ENCODE peak calls at places on chromosome 5, in ten cellular contexts. One of them, this sample, is unnamed.

GRCh38 chr5:59757442-59757841 is 136.1 kb downstream of the PDE4D start:
- DNase-seq in kidney: no peak
- DNase-seq in heart left ventricle: no peak
- DNase-seq in AG04450: no peak
- DNase-seq in pancreas: no peak
- DNase-seq in CD8-positive, alpha-beta T cell: no peak
- DNase-seq in Peyer's patch: no peak
- DNase-seq in A549: peak; percentile 28
- DNase-seq in psoas muscle: no peak
- DNase-seq in neural progenitor cell: no peak
- DNase-seq in this sample: no peak

GRCh38 chr5:15611008-15611407 is 111.0 kb downstream of the FBXL7 start:
- DNase-seq in kidney: no peak
- DNase-seq in Peyer's patch: no peak
- DNase-seq in CD8-positive, alpha-beta T cell: no peak
- DNase-seq in A549: no peak
- DNase-seq in neural progenitor cell: no peak
- DNase-seq in heart left ventricle: no peak
- DNase-seq in AG04450: no peak
- DNase-seq in psoas muscle: no peak
- DNase-seq in pancreas: no peak
- DNase-seq in this sample: no peak

GRCh38 chr5:136776022-136776927 is 410.9 kb upstream of the TRPC7 start:
- DNase-seq in psoas muscle: no peak
- DNase-seq in heart left ventricle: no peak
- DNase-seq in AG04450: no peak
- DNase-seq in A549: no peak
- DNase-seq in kidney: no peak
- DNase-seq in Peyer's patch: no peak
- DNase-seq in CD8-positive, alpha-beta T cell: no peak
- DNase-seq in pancreas: no peak
- DNase-seq in neural progenitor cell: no peak
- DNase-seq in this sample: no peak

GRCh38 chr5:125310749-125311148 is 564.3 kb upstream of the ZNF608 start:
- DNase-seq in neural progenitor cell: no peak
- DNase-seq in heart left ventricle: no peak
- DNase-seq in Peyer's patch: no peak
- DNase-seq in kidney: no peak
- DNase-seq in pancreas: no peak
- DNase-seq in AG04450: no peak
- DNase-seq in psoas muscle: no peak
- DNase-seq in CD8-positive, alpha-beta T cell: no peak
- DNase-seq in A549: no peak
- DNase-seq in this sample: no peak

GRCh38 chr5:64646169-64646568 is 44.1 kb upstream of the SHISAL2B start:
- DNase-seq in heart left ventricle: no peak
- DNase-seq in psoas muscle: no peak
- DNase-seq in kidney: no peak
- DNase-seq in A549: no peak
- DNase-seq in Peyer's patch: no peak
- DNase-seq in neural progenitor cell: no peak
- DNase-seq in AG04450: no peak
- DNase-seq in pancreas: no peak
- DNase-seq in CD8-positive, alpha-beta T cell: no peak
- DNase-seq in this sample: no peak

GRCh38 chr5:127589309-127590036 is 59.4 kb upstream of the CTXN3 start:
- DNase-seq in Peyer's patch: no peak
- DNase-seq in A549: no peak
- DNase-seq in psoas muscle: no peak
- DNase-seq in heart left ventricle: no peak
- DNase-seq in kidney: no peak
- DNase-seq in pancreas: no peak
- DNase-seq in neural progenitor cell: no peak
- DNase-seq in CD8-positive, alpha-beta T cell: no peak
- DNase-seq in AG04450: no peak
- DNase-seq in this sample: no peak

GRCh38 chr5:5572010-5572982 is 149.8 kb downstream of the ICE1 start:
- DNase-seq in kidney: peak; percentile 90
- DNase-seq in pancreas: no peak
- DNase-seq in Peyer's patch: no peak
- DNase-seq in A549: no peak
- DNase-seq in neural progenitor cell: no peak
- DNase-seq in AG04450: no peak
- DNase-seq in psoas muscle: peak; percentile 69
- DNase-seq in CD8-positive, alpha-beta T cell: no peak
- DNase-seq in heart left ventricle: peak; percentile 31
- DNase-seq in this sample: no peak

GRCh38 chr5:128800377-128800776 is 164.9 kb upstream of the SLC27A6 start:
- DNase-seq in psoas muscle: no peak
- DNase-seq in AG04450: no peak
- DNase-seq in A549: no peak
- DNase-seq in neural progenitor cell: no peak
- DNase-seq in pancreas: no peak
- DNase-seq in kidney: no peak
- DNase-seq in heart left ventricle: no peak
- DNase-seq in CD8-positive, alpha-beta T cell: no peak
- DNase-seq in Peyer's patch: no peak
- DNase-seq in this sample: no peak

GRCh38 chr5:23027341-23027740 is 174.2 kb upstream of the CDH12 start:
- DNase-seq in pancreas: no peak
- DNase-seq in Peyer's patch: no peak
- DNase-seq in AG04450: no peak
- DNase-seq in kidney: no peak
- DNase-seq in heart left ventricle: peak; percentile 38
- DNase-seq in neural progenitor cell: no peak
- DNase-seq in psoas muscle: no peak
- DNase-seq in A549: no peak
- DNase-seq in CD8-positive, alpha-beta T cell: no peak
- DNase-seq in this sample: no peak

GRCh38 chr5:142181096-142181495 is 72.5 kb downstream of the NDFIP1 start:
- DNase-seq in A549: no peak
- DNase-seq in psoas muscle: no peak
- DNase-seq in pancreas: no peak
- DNase-seq in neural progenitor cell: no peak
- DNase-seq in Peyer's patch: no peak
- DNase-seq in AG04450: no peak
- DNase-seq in kidney: no peak
- DNase-seq in CD8-positive, alpha-beta T cell: no peak
- DNase-seq in heart left ventricle: no peak
- DNase-seq in this sample: no peak

GRCh38 chr5:136424835-136425694 is 59.7 kb upstream of the TRPC7 start:
- DNase-seq in pancreas: peak; percentile 76
- DNase-seq in neural progenitor cell: peak; percentile 90
- DNase-seq in psoas muscle: peak; percentile 71
- DNase-seq in A549: peak; percentile 58
- DNase-seq in CD8-positive, alpha-beta T cell: peak; percentile 20
- DNase-seq in AG04450: no peak
- DNase-seq in kidney: peak; percentile 84
- DNase-seq in heart left ventricle: peak; percentile 42
- DNase-seq in Peyer's patch: peak; percentile 22
- DNase-seq in this sample: peak; percentile 83

GRCh38 chr5:77945874-77946273 is 169.7 kb upstream of the TBCA start:
- DNase-seq in neural progenitor cell: peak; percentile 30
- DNase-seq in AG04450: no peak
- DNase-seq in kidney: no peak
- DNase-seq in A549: no peak
- DNase-seq in pancreas: no peak
- DNase-seq in CD8-positive, alpha-beta T cell: no peak
- DNase-seq in Peyer's patch: no peak
- DNase-seq in heart left ventricle: no peak
- DNase-seq in psoas muscle: no peak
- DNase-seq in this sample: no peak

GRCh38 chr5:124661317-124662141 is 84.9 kb downstream of the ZNF608 start:
- DNase-seq in psoas muscle: no peak
- DNase-seq in AG04450: peak; percentile 76
- DNase-seq in heart left ventricle: no peak
- DNase-seq in A549: peak; percentile 69
- DNase-seq in Peyer's patch: no peak
- DNase-seq in CD8-positive, alpha-beta T cell: no peak
- DNase-seq in pancreas: peak; percentile 56
- DNase-seq in kidney: no peak
- DNase-seq in neural progenitor cell: peak; percentile 88
- DNase-seq in this sample: no peak

GRCh38 chr5:159010611-159011497 is 88.9 kb downstream of the EBF1 start:
- DNase-seq in A549: no peak
- DNase-seq in heart left ventricle: peak; percentile 49
- DNase-seq in pancreas: no peak
- DNase-seq in kidney: no peak
- DNase-seq in Peyer's patch: peak; percentile 61
- DNase-seq in CD8-positive, alpha-beta T cell: no peak
- DNase-seq in AG04450: no peak
- DNase-seq in psoas muscle: no peak
- DNase-seq in neural progenitor cell: no peak
- DNase-seq in this sample: no peak

GRCh38 chr5:38825494-38825893 is 20.3 kb upstream of the OSMR start:
- DNase-seq in A549: no peak
- DNase-seq in psoas muscle: no peak
- DNase-seq in heart left ventricle: no peak
- DNase-seq in neural progenitor cell: no peak
- DNase-seq in kidney: no peak
- DNase-seq in Peyer's patch: no peak
- DNase-seq in pancreas: no peak
- DNase-seq in AG04450: no peak
- DNase-seq in CD8-positive, alpha-beta T cell: no peak
- DNase-seq in this sample: no peak

GRCh38 chr5:175842506-175842905 is 28.9 kb upstream of the CPLX2 start:
- DNase-seq in heart left ventricle: no peak
- DNase-seq in CD8-positive, alpha-beta T cell: no peak
- DNase-seq in neural progenitor cell: no peak
- DNase-seq in Peyer's patch: no peak
- DNase-seq in psoas muscle: peak; percentile 34
- DNase-seq in A549: no peak
- DNase-seq in kidney: no peak
- DNase-seq in pancreas: no peak
- DNase-seq in AG04450: no peak
- DNase-seq in this sample: no peak

DNA sequence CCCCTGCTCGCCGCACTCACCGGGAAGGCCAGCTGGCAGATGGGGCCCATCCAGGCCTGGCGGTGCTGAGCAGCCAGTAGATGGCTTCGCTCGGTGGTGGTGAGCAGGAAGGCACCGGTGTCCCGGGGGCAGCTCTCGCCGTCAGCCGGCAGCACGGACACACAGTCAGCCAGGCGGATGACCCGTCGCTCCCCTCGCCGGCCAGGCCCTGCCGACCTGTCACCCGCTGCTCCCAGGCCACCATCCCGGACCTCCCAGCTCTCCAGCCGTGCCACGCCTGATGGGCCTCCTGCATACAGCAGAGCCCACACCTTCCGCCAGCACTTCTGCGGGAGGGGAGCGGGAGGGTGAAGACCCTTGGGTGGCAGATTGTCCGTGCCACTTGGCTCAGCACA is 1.4 kb downstream of the DOK3 start:
- DNase-seq in CD8-positive, alpha-beta T cell: no peak
- DNase-seq in Peyer's patch: no peak
- DNase-seq in heart left ventricle: no peak
- DNase-seq in neural progenitor cell: no peak
- DNase-seq in pancreas: no peak
- DNase-seq in AG04450: no peak
- DNase-seq in kidney: no peak
- DNase-seq in A549: no peak
- DNase-seq in psoas muscle: no peak
- DNase-seq in this sample: no peak
- H3K4me3 ChIP-seq in CD8-positive, alpha-beta T cell: no peak overlapping the region
- H3K4me3 ChIP-seq in Peyer's patch: peak overlapping the region; percentile 57
- H3K4me3 ChIP-seq in heart left ventricle: peak overlapping the region; percentile 39
- H3K4me3 ChIP-seq in neural progenitor cell: no peak overlapping the region
- H3K4me3 ChIP-seq in pancreas: no peak overlapping the region
- H3K4me3 ChIP-seq in AG04450: no peak overlapping the region
- H3K4me3 ChIP-seq in kidney: no peak overlapping the region
- H3K4me3 ChIP-seq in A549: no peak overlapping the region
- H3K4me3 ChIP-seq in psoas muscle: peak overlapping the region; percentile 54
- H3K4me3 ChIP-seq in this sample: peak overlapping the region; percentile 5

GRCh38 chr5:79535477-79536192 is 21.7 kb upstream of the HOMER1 start:
- DNase-seq in A549: no peak
- DNase-seq in heart left ventricle: no peak
- DNase-seq in pancreas: no peak
- DNase-seq in neural progenitor cell: no peak
- DNase-seq in CD8-positive, alpha-beta T cell: no peak
- DNase-seq in psoas muscle: no peak
- DNase-seq in Peyer's patch: no peak
- DNase-seq in AG04450: no peak
- DNase-seq in kidney: no peak
- DNase-seq in this sample: no peak
- TF ChIP-seq CTCF in A549: no peak
- TF ChIP-seq CTCF in heart left ventricle: peak; percentile 6
- TF ChIP-seq CTCF in pancreas: no peak
- TF ChIP-seq CTCF in neural progenitor cell: no peak
- TF ChIP-seq CTCF in CD8-positive, alpha-beta T cell: peak; percentile 28
- TF ChIP-seq CTCF in psoas muscle: peak; percentile 13
- TF ChIP-seq CTCF in Peyer's patch: no peak
- TF ChIP-seq CTCF in AG04450: peak; percentile 16
- TF ChIP-seq CTCF in kidney: peak; percentile 12
- TF ChIP-seq CTCF in this sample: no peak

GRCh38 chr5:151031554-151031953 is 11.2 kb downstream of the GPX3 start:
- DNase-seq in pancreas: no peak
- DNase-seq in CD8-positive, alpha-beta T cell: no peak
- DNase-seq in A549: no peak
- DNase-seq in Peyer's patch: no peak
- DNase-seq in heart left ventricle: no peak
- DNase-seq in kidney: no peak
- DNase-seq in psoas muscle: no peak
- DNase-seq in AG04450: no peak
- DNase-seq in neural progenitor cell: no peak
- DNase-seq in this sample: peak; percentile 38
- H3K27ac ChIP-seq in pancreas: no peak overlapping the region
- H3K27ac ChIP-seq in CD8-positive, alpha-beta T cell: no peak overlapping the region
- H3K27ac ChIP-seq in A549: no peak overlapping the region
- H3K27ac ChIP-seq in Peyer's patch: no peak overlapping the region
- H3K27ac ChIP-seq in heart left ventricle: no peak overlapping the region
- H3K27ac ChIP-seq in kidney: no peak overlapping the region
- H3K27ac ChIP-seq in psoas muscle: peak overlapping the region; percentile 89
- H3K27ac ChIP-seq in AG04450: no peak overlapping the region
- H3K27ac ChIP-seq in neural progenitor cell: no peak overlapping the region
- H3K27ac ChIP-seq in this sample: no peak overlapping the region

GRCh38 chr5:179697108-179697507 is 1.7 kb upstream of the CANX start:
- DNase-seq in neural progenitor cell: no peak
- DNase-seq in AG04450: no peak
- DNase-seq in kidney: no peak
- DNase-seq in CD8-positive, alpha-beta T cell: no peak
- DNase-seq in psoas muscle: no peak
- DNase-seq in heart left ventricle: no peak
- DNase-seq in Peyer's patch: no peak
- DNase-seq in A549: no peak
- DNase-seq in pancreas: no peak
- DNase-seq in this sample: no peak
- H3K4me3 ChIP-seq in neural progenitor cell: no peak overlapping the region
- H3K4me3 ChIP-seq in AG04450: no peak overlapping the region
- H3K4me3 ChIP-seq in kidney: no peak overlapping the region
- H3K4me3 ChIP-seq in CD8-positive, alpha-beta T cell: no peak overlapping the region
- H3K4me3 ChIP-seq in psoas muscle: peak overlapping the region; percentile 100
- H3K4me3 ChIP-seq in heart left ventricle: no peak overlapping the region
- H3K4me3 ChIP-seq in Peyer's patch: no peak overlapping the region
- H3K4me3 ChIP-seq in A549: no peak overlapping the region
- H3K4me3 ChIP-seq in pancreas: no peak overlapping the region
- H3K4me3 ChIP-seq in this sample: peak overlapping the region; percentile 85

GRCh38 chr5:132661231-132662003 is 3.4 kb downstream of the IL13 start:
- DNase-seq in pancreas: no peak
- DNase-seq in CD8-positive, alpha-beta T cell: no peak
- DNase-seq in kidney: no peak
- DNase-seq in A549: no peak
- DNase-seq in Peyer's patch: no peak
- DNase-seq in neural progenitor cell: no peak
- DNase-seq in psoas muscle: no peak
- DNase-seq in AG04450: no peak
- DNase-seq in heart left ventricle: no peak
- DNase-seq in this sample: no peak
- TF ChIP-seq CTCF in pancreas: no peak
- TF ChIP-seq CTCF in CD8-positive, alpha-beta T cell: no peak
- TF ChIP-seq CTCF in kidney: no peak
- TF ChIP-seq CTCF in A549: no peak
- TF ChIP-seq CTCF in Peyer's patch: no peak
- TF ChIP-seq CTCF in neural progenitor cell: no peak
- TF ChIP-seq CTCF in psoas muscle: no peak
- TF ChIP-seq CTCF in AG04450: peak; percentile 9
- TF ChIP-seq CTCF in heart left ventricle: no peak
- TF ChIP-seq CTCF in this sample: no peak